ENCODE peak calls at places on chromosome 22, in seven cellular contexts. W is choroid plexus epithelial cell, V is heart left ventricle, P is kidney, N is heart right ventricle, K is thoracic aorta, L is H1. E is an unnamed sample.

GRCh38 chr22:21632931-21633330 is 371 bp downstream of the CCDC116 start:
- DNase-seq in V (no peak), K (no peak), P (peak), L (no peak), W (no peak), N (no peak), E (no peak)

GRCh38 chr22:46067159-46068111 is 82.9 kb upstream of the PPARA start:
- DNase-seq in V (no peak), L (no peak), P (peak), W (no peak), N (no peak), K (no peak), E (no peak)

GRCh38 chr22:33519140-33519973 is 400.9 kb downstream of the LARGE1 start:
- DNase-seq in W (peak), V (peak), K (no peak), N (peak), P (no peak), L (no peak), E (no peak)

GRCh38 chr22:20866716-20867115 is 7.9 kb downstream of the SNAP29 start:
- DNase-seq in L (no peak), W (peak), P (no peak), V (no peak), K (no peak), N (no peak), E (no peak)

GRCh38 chr22:50599816-50600454 is 658 bp upstream of the MAPK8IP2 start:
- DNase-seq in W (peak), K (no peak), L (no peak), P (peak), V (no peak), N (peak), E (no peak)

GRCh38 chr22:29820941-29821789 is 16.9 kb downstream of the ASCC2 start:
- DNase-seq in L (no peak), P (no peak), K (peak), V (peak), N (peak), W (peak), E (peak)

GRCh38 chr22:47678048-47678447 is 915.6 kb downstream of the TBC1D22A start:
- DNase-seq in L (no peak), N (no peak), K (no peak), P (no peak), W (no peak), V (no peak), E (no peak)

GRCh38 chr22:20957118-20957690 is 9.9 kb upstream of the AIFM3 start:
- DNase-seq in N (no peak), V (no peak), P (peak), L (no peak), W (no peak), K (no peak), E (no peak)

GRCh38 chr22:20940904-20941385 is 23.7 kb downstream of the CRKL start:
- DNase-seq in K (no peak), P (no peak), V (no peak), N (no peak), W (no peak), L (no peak), E (no peak)

GRCh38 chr22:20783300-20783673 is 9.4 kb downstream of the SERPIND1 start:
- DNase-seq in W (no peak), N (no peak), K (no peak), V (no peak), L (no peak), P (no peak), E (no peak)

GRCh38 chr22:23063539-23064380 is 6.6 kb upstream of the GNAZ start:
- DNase-seq in L (no peak), W (no peak), V (no peak), P (peak), K (no peak), N (peak), E (peak)

GRCh38 chr22:29715240-29715639 is 4.6 kb upstream of the CABP7 start:
- DNase-seq in L (no peak), P (no peak), K (no peak), N (no peak), V (no peak), W (no peak), E (no peak)

GRCh38 chr22:47066616-47066905 is 304.1 kb downstream of the TBC1D22A start:
- DNase-seq in P (no peak), K (no peak), L (no peak), W (no peak), N (no peak), V (no peak), E (no peak)

GRCh38 chr22:24181996-24182560 is 791 bp downstream of the SUSD2 start:
- DNase-seq in K (no peak), L (no peak), V (no peak), W (no peak), P (peak), N (no peak), E (no peak)

GRCh38 chr22:41479671-41480396 is 10.9 kb downstream of the ACO2 start:
- DNase-seq in K (no peak), V (no peak), L (peak), P (no peak), N (no peak), W (peak), E (no peak)

GRCh38 chr22:41243361-41243760 is 2.6 kb upstream of the CHADL start:
- DNase-seq in N (no peak), W (no peak), K (no peak), V (no peak), L (no peak), P (no peak), E (no peak)

GRCh38 chr22:47125603-47126002 is 363.2 kb downstream of the TBC1D22A start:
- DNase-seq in P (no peak), N (no peak), L (no peak), W (no peak), V (no peak), K (no peak), E (no peak)

GRCh38 chr22:46049726-46050450 is 72.9 kb upstream of the WNT7B start:
- DNase-seq in L (no peak), N (no peak), K (no peak), W (no peak), P (peak), V (no peak), E (no peak)

GRCh38 chr22:44399906-44400762 is 87.4 kb upstream of the SHISAL1 start:
- DNase-seq in V (no peak), K (no peak), L (no peak), W (no peak), P (peak), N (no peak), E (peak)

GRCh38 chr22:24706050-24706449 is 68.5 kb downstream of the PIWIL3 start:
- DNase-seq in N (no peak), L (no peak), P (no peak), W (peak), K (no peak), V (no peak), E (no peak)

GRCh38 chr22:23204541-23205157 is 24.3 kb downstream of the BCR start:
- DNase-seq in L (no peak), K (no peak), V (peak), P (peak), W (no peak), N (peak), E (no peak)

GRCh38 chr22:34760276-34761008 is 305.5 kb upstream of the ISX start:
- DNase-seq in W (no peak), L (no peak), P (peak), V (no peak), N (no peak), K (no peak), E (no peak)

GRCh38 chr22:44630826-44631225 is 71.2 kb upstream of the PRR5 start:
- DNase-seq in V (no peak), N (no peak), W (no peak), P (no peak), L (no peak), K (no peak), E (no peak)

GRCh38 chr22:44357962-44358553 is 45.3 kb upstream of the SHISAL1 start:
- DNase-seq in V (no peak), K (no peak), P (peak), N (no peak), L (no peak), W (no peak), E (no peak)

GRCh38 chr22:39943941-39944624 is 16.1 kb upstream of the TMA7B start:
- DNase-seq in N (no peak), K (no peak), W (no peak), P (no peak), L (no peak), V (no peak), E (no peak)

GRCh38 chr22:50672471-50673230 is at the start of gene SHANK3:
- DNase-seq in L (no peak), W (no peak), N (peak), P (peak), K (no peak), V (peak), E (peak)

GRCh38 chr22:23651676-23652075 is 19.6 kb upstream of the DRICH1 start:
- DNase-seq in W (no peak), P (peak), N (no peak), V (no peak), L (no peak), K (no peak), E (no peak)

GRCh38 chr22:42955842-42956241 is 59.1 kb downstream of the PACSIN2 start:
- DNase-seq in W (no peak), N (no peak), K (no peak), L (no peak), V (no peak), P (no peak), E (no peak)

GRCh38 chr22:36182056-36182455 is 19.6 kb downstream of the APOL4 start:
- DNase-seq in N (no peak), V (no peak), K (no peak), P (no peak), W (peak), L (no peak), E (no peak)

GRCh38 chr22:36183446-36183845 is 18.2 kb downstream of the APOL4 start:
- DNase-seq in K (no peak), W (no peak), P (no peak), N (no peak), L (no peak), V (no peak), E (no peak)

GRCh38 chr22:36182871-36183270 is 18.7 kb downstream of the APOL4 start:
- DNase-seq in K (no peak), L (no peak), P (no peak), W (no peak), N (no peak), V (no peak), E (no peak)

GRCh38 chr22:36184433-36185035 is 17.1 kb downstream of the APOL4 start:
- DNase-seq in V (no peak), L (no peak), W (peak), K (no peak), N (no peak), P (no peak), E (no peak)

GRCh38 chr22:36185828-36186624 is 15.6 kb downstream of the APOL4 start:
- DNase-seq in N (no peak), P (no peak), W (no peak), L (no peak), V (no peak), K (no peak), E (no peak)
- TF ChIP-seq CTCF in N (no peak), P (no peak), W (peak), L (peak), V (no peak), K (no peak), E (no peak)

DNA sequence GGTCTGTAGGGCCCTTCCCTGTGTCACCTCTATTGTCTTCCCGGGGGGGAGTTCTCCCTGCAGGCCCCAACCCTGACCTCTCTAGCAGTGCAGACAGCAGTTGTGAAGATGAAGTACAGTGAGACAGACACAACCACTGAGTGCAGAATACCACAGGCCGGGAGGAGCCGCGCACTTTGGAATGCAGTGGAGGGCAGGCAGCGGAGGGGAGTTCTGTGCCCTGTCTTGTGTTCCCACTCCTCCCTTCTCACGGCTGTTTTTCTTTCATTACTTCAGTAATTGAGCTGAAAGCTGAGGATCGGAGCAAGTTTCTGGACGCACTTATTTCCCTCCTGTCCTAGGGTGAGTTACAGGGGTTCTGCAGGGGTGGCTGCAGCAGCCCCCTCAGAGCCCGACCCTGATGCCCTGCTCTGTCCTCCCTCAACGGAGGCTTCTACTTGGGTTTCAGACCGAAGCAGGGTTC is 5.6 kb downstream of the CLDN5 start:
- DNase-seq in W (no peak), P (no peak), L (no peak), K (no peak), N (no peak), V (no peak), E (no peak)
- TF ChIP-seq CTCF in W (no peak), P (no peak), L (no peak), K (no peak), N (no peak), V (no peak), E (no peak)

DNA sequence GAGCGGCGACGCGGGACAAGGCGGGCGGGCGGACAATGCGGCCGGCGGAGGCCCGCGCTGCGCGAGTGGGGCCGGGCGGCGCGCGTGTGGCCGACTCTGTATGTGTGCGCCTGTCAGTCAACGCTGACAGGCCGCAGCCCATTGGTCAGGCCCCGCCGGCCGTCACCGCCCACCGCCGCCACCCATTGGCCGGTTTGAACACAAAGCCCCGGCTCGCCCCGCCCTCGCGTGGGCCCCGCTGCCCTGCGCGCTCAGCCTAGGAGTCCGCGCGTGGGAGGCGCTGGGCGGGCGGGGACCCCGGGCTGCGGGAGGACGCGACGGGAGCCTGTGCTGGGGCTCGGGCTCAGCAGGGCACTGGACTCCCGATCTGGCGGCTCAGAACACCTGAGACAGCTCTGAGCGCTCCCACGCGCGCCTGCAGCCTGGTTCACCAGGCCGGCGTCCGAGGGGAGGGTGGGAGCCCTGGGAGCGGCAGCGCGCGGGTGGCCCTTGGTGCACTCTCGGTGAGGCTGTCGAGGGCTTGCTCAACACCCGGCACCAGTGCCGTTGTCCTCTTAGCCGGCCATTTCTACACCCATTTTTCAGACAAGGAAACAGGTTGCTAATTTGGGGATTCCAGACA is at the start of gene SUN2:
- DNase-seq in P (peak), V (peak), W (peak), L (no peak), N (peak), K (peak), E (peak)
- TF ChIP-seq CTCF in P (no peak), V (no peak), W (no peak), L (no peak), N (no peak), K (no peak), E (no peak)

GRCh38 chr22:31871475-31871874 is 72.9 kb upstream of the YWHAH start:
- DNase-seq in P (no peak), W (no peak), N (no peak), V (no peak), L (no peak), K (no peak), E (no peak)

GRCh38 chr22:31874821-31875220 is 69.5 kb upstream of the YWHAH start:
- DNase-seq in P (no peak), N (no peak), V (no peak), W (no peak), L (no peak), K (no peak), E (no peak)

GRCh38 chr22:31870890-31871289 is 73.4 kb upstream of the YWHAH start:
- DNase-seq in L (no peak), N (no peak), W (peak), K (no peak), V (no peak), P (no peak), E (no peak)

GRCh38 chr22:31876156-31877035 is 67.9 kb upstream of the YWHAH start:
- DNase-seq in L (no peak), V (no peak), P (no peak), K (no peak), W (no peak), N (no peak), E (no peak)

DNA sequence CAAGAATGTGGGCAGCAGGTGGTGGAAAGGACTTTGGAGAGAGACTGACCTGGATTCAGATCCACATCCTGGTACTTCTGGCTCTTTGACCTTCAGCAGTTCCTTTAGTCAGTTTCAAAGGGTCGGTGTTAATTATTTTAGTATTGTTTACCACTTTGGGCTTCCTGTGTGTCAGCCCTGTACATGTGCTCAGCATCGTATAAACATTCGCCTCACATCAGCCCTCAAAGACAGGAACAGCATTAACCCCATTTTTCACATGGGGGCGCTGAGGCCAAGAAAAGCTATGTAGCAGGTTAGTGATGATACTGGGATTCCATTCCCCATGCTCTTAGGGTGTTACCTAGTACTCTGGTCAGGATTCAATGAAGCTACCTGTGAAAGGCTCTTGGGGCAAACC is 72.1 kb upstream of the YWHAH start:
- DNase-seq in L (no peak), N (no peak), P (no peak), V (no peak), K (no peak), W (no peak), E (no peak)
- TF ChIP-seq CTCF in L (peak), N (peak), P (no peak), V (peak), K (no peak), W (no peak), E (no peak)

DNA sequence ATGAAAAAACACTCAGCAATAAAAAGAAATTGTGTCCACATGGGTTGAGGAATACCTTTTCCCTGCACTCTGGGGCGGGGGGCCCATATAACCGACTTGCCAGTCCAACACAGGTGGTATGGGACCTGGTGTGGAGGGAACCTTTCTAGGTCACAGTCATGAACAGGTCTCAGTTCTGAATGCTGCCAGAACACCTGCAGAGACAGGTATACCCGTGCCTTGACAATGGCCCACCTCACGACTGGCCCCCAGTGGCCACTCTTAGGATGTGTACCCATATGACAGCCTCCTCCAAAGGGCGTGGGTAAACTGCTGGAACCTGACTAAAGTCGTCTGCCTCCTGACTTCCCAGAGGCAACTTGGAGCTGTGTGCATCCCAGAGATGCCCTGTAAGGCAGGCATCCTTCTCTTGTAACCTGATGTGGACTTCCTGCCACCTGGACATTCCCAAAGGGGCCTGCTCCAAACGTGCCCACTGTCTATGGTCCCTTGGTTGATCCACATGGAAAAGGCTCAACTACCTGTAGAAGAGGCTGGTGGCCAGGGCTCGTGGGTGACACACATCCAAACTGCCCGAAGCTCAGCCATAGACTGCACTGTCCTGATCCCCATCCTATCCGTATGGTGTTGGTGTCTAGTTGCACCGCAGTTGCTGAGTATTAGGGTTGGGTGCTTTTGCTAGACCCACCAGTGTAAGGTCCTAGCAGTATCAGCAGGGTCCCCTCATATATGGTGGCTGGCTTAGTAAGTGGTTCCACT is 859.3 kb downstream of the BRD1 start:
- DNase-seq in N (no peak), K (no peak), W (no peak), L (no peak), V (no peak), P (no peak), E (peak)
- TF ChIP-seq CTCF in N (peak), K (no peak), W (peak), L (peak), V (no peak), P (peak), E (peak)

GRCh38 chr22:26283330-26283729 is 114.1 kb downstream of the SEZ6L start:
- DNase-seq in K (no peak), N (no peak), L (no peak), V (no peak), W (no peak), P (no peak), E (no peak)

GRCh38 chr22:26286091-26286780 is 117.0 kb downstream of the SEZ6L start:
- DNase-seq in N (no peak), K (no peak), V (no peak), L (no peak), P (no peak), W (no peak), E (no peak)

GRCh38 chr22:26289486-26290250 is 120.4 kb downstream of the SEZ6L start:
- DNase-seq in N (no peak), L (no peak), W (no peak), K (no peak), P (no peak), V (no peak), E (no peak)

GRCh38 chr22:26285632-26286031 is 116.4 kb downstream of the SEZ6L start:
- DNase-seq in W (no peak), N (no peak), P (no peak), V (no peak), K (no peak), L (no peak), E (no peak)

DNA sequence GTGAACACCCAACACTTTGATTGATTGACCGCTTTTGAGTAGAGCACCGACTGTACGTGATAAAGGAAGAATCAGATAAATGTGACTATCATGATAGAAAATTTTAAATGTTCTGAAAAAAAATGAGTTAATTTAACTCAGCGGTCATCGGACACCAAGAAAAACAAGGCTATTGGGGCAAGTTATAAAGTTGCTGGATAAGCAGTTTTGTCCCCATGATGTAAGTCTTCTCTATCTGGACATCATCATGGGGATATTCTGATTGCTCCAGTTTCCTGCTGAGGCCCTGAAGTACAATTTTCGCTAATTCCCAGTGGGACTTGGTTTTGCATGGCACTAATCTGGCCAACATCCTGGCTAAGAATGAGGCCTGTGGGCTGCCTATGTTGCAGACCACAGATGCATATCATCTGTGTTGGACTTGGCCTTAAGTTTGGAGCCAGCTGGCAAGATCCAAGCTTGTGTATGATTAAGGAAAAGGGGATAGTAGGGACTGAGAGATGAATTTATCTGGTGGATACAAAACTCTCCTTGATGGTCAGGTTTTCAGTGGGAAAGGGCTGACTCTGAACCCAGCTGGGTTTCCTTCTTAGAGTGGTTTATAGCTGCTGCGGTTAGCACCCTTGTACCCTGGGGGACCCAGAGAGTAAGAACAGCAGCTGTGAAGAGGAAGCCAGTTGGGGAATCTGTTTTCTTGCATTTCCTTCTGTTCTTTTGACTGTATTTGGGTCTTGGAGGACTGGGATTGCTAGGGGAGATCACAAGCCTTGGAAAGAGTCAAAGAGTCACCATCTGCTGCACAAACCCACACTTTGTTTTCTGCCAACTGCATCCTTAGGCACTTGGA is 118.3 kb downstream of the SEZ6L start:
- DNase-seq in L (no peak), N (no peak), W (no peak), P (no peak), K (no peak), V (no peak), E (no peak)
- TF ChIP-seq CTCF in L (no peak), N (no peak), W (no peak), P (no peak), K (no peak), V (no peak), E (no peak)

E was measured in type B pancreatic cell.